ENCODE peak calls at places on chromosomes 6 and 20, in four cellular contexts. One of them, this sample, is unnamed.

GRCh38 chr20:8432435-8433148 is 300.5 kb downstream of the PLCB1 start:
- DNase-seq in breast epithelium: no peak
- DNase-seq in H1: no peak
- DNase-seq in HepG2: no peak
- DNase-seq in this sample: no peak

GRCh38 chr20:14336667-14337066 is 745 bp downstream of the FLRT3 start:
- DNase-seq in breast epithelium: no peak
- DNase-seq in H1: no peak
- DNase-seq in HepG2: peak; percentile 12
- DNase-seq in this sample: no peak

GRCh38 chr6:52133326-52133725 is 45.9 kb upstream of the PKHD1 start:
- DNase-seq in breast epithelium: no peak
- DNase-seq in H1: no peak
- DNase-seq in HepG2: no peak
- DNase-seq in this sample: no peak

GRCh38 chr6:141110486-141110885 is 1022.2 kb upstream of the GJE1 start:
- DNase-seq in breast epithelium: no peak
- DNase-seq in H1: no peak
- DNase-seq in HepG2: no peak
- DNase-seq in this sample: no peak

GRCh38 chr6:72205500-72205899 is 319.1 kb downstream of the RIMS1 start:
- DNase-seq in breast epithelium: no peak
- DNase-seq in H1: no peak
- DNase-seq in HepG2: no peak
- DNase-seq in this sample: no peak

GRCh38 chr6:125611573-125612399 is 137.6 kb upstream of the HEY2 start:
- DNase-seq in breast epithelium: no peak
- DNase-seq in H1: no peak
- DNase-seq in HepG2: no peak
- DNase-seq in this sample: no peak

GRCh38 chr6:53735896-53736295 is 58.9 kb upstream of the LRRC1 start:
- DNase-seq in breast epithelium: no peak
- DNase-seq in H1: no peak
- DNase-seq in HepG2: no peak
- DNase-seq in this sample: no peak

GRCh38 chr6:17847203-17847602 is 140.2 kb downstream of the KIF13A start:
- DNase-seq in breast epithelium: no peak
- DNase-seq in H1: no peak
- DNase-seq in HepG2: no peak
- DNase-seq in this sample: no peak

DNA sequence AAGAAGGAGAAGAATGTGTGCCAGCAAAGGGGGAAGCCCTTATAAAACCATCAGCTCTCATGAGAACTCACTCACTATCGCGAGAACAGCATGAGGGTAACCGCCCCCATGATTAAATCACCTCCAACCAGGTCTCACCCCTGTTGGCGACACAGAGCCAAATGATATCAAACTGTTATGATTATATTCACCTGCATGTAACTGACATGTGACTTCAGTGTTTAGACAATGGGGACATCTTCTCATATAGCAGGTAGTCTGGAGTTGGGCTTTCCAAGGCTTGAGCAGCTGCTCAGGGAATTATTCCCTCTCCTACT is 115.2 kb downstream of the SASH1 start:
- DNase-seq in breast epithelium: no peak
- DNase-seq in H1: peak; percentile 23
- DNase-seq in HepG2: no peak
- DNase-seq in this sample: no peak
- H3K4me1 ChIP-seq in breast epithelium: peaks cover 12% of the 10 kb centered on the region
- H3K4me1 ChIP-seq in H1: no peaks in the 10 kb centered on the region
- H3K4me1 ChIP-seq in HepG2: peaks cover 11% of the 10 kb centered on the region
- H3K4me1 ChIP-seq in this sample: no peaks in the 10 kb centered on the region

DNA sequence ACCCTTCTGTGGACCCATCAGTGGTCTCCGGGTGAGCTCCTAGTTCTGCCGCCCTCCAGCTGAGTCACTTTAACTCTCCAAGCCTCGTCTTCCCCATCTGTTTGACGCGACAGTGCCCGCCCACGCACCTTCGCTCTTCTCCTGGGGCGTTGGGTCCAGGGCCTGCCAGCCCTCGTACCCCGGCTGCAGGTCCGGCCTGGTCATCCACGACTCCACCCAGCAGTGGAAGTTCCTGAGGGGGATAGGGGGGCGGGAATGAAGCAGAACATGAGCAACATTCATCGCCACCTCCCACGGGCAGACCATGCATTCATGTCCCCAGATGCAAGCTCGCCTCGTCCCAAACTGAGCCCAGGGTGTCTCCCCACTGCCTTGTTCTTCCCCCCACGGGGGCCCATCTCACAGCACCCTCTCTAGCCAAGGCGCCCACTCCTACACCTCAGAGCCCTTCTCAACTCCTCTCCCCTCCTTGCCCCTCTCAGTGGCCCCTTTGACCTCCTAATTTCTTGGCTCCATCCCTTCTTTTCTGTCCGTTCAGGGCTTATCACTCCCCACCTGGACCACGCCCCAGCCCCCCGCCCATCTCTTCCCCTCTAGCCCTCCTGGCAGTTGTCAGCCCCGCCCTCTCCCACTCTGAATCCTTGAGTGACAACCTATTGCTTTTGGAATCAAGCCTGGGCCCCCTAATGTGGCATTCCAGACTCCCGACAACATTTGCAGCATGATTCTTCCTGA is 23.7 kb downstream of the TGM2 start:
- DNase-seq in breast epithelium: no peak
- DNase-seq in H1: no peak
- DNase-seq in HepG2: no peak
- DNase-seq in this sample: no peak
- TF ChIP-seq POLR2AphosphoS5 in breast epithelium: no peak
- TF ChIP-seq POLR2AphosphoS5 in H1: no peak
- TF ChIP-seq POLR2AphosphoS5 in HepG2: no peak
- TF ChIP-seq POLR2AphosphoS5 in this sample: no peak

GRCh38 chr6:144651219-144651618 is 366.1 kb downstream of the UTRN start:
- DNase-seq in breast epithelium: no peak
- DNase-seq in H1: no peak
- DNase-seq in HepG2: no peak
- DNase-seq in this sample: no peak
- H3K4me1 ChIP-seq in breast epithelium: no peaks in the 10 kb centered on the region
- H3K4me1 ChIP-seq in H1: peaks cover 10% of the 10 kb centered on the region
- H3K4me1 ChIP-seq in HepG2: peaks cover 100% of the 10 kb centered on the region
- H3K4me1 ChIP-seq in this sample: no peaks in the 10 kb centered on the region

GRCh38 chr6:158819213-158819976 is at the start of gene EZR:
- DNase-seq in breast epithelium: peak; percentile 80
- DNase-seq in H1: peak; percentile 86
- DNase-seq in HepG2: peak; percentile 59
- DNase-seq in this sample: peak; percentile 86
- TF ChIP-seq POLR2AphosphoS5 in breast epithelium: peak; percentile 82
- TF ChIP-seq POLR2AphosphoS5 in H1: peak; percentile 83
- TF ChIP-seq POLR2AphosphoS5 in HepG2: peak; percentile 75
- TF ChIP-seq POLR2AphosphoS5 in this sample: peak; percentile 91

GRCh38 chr6:34391711-34392496 is 565 bp downstream of the NUDT3 start:
- DNase-seq in breast epithelium: peak; percentile 56
- DNase-seq in H1: peak; percentile 84
- DNase-seq in HepG2: peak; percentile 54
- DNase-seq in this sample: peak; percentile 55

GRCh38 chr6:34390531-34391013 is 1.9 kb downstream of the NUDT3 start:
- DNase-seq in breast epithelium: no peak
- DNase-seq in H1: no peak
- DNase-seq in HepG2: no peak
- DNase-seq in this sample: no peak

GRCh38 chr6:34389034-34389433 is 3.4 kb downstream of the NUDT3 start:
- DNase-seq in breast epithelium: no peak
- DNase-seq in H1: no peak
- DNase-seq in HepG2: no peak
- DNase-seq in this sample: no peak

GRCh38 chr6:34392497-34393190 is at the start of gene NUDT3:
- DNase-seq in breast epithelium: peak; percentile 88
- DNase-seq in H1: peak; percentile 96
- DNase-seq in HepG2: peak; percentile 92
- DNase-seq in this sample: peak; percentile 95

GRCh38 chr6:34391023-34391485 is 1.4 kb downstream of the NUDT3 start:
- DNase-seq in breast epithelium: no peak
- DNase-seq in H1: no peak
- DNase-seq in HepG2: peak; percentile 85
- DNase-seq in this sample: no peak
- H3K4me1 ChIP-seq in breast epithelium: no peaks in the 10 kb centered on the region
- H3K4me1 ChIP-seq in H1: peaks cover 6% of the 10 kb centered on the region
- H3K4me1 ChIP-seq in HepG2: peaks cover 50% of the 10 kb centered on the region
- H3K4me1 ChIP-seq in this sample: peaks cover 36% of the 10 kb centered on the region

GRCh38 chr20:52965819-52966218 is 6.3 kb upstream of the TSHZ2 start:
- DNase-seq in breast epithelium: no peak
- DNase-seq in H1: no peak
- DNase-seq in HepG2: no peak
- DNase-seq in this sample: no peak

GRCh38 chr20:52962183-52962582 is 10.0 kb upstream of the TSHZ2 start:
- DNase-seq in breast epithelium: no peak
- DNase-seq in H1: no peak
- DNase-seq in HepG2: no peak
- DNase-seq in this sample: no peak

DNA sequence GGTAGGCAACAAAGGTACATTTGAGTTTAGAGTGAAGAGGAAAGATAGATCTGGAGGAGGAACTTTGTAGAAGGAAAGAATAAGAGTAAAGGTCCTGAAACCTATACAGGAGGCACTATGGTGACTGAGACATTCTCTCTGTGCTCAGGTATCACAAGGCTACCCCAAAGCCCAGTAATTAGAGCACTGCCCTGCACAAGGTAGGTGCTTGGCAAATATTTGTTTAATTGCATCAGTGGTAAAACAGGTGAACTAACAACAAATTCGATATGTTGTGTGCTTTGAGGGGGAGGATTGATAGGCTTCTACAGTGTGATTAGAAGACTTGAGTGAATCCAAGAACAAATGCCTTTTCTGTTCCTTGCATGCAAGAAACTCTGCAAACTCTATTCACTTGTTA is 6.8 kb upstream of the TSHZ2 start:
- DNase-seq in breast epithelium: no peak
- DNase-seq in H1: no peak
- DNase-seq in HepG2: no peak
- DNase-seq in this sample: no peak
- TF ChIP-seq POLR2AphosphoS5 in breast epithelium: no peak
- TF ChIP-seq POLR2AphosphoS5 in H1: no peak
- TF ChIP-seq POLR2AphosphoS5 in HepG2: no peak
- TF ChIP-seq POLR2AphosphoS5 in this sample: no peak

GRCh38 chr6:168223150-168223549 is 96.4 kb downstream of the DACT2 start:
- DNase-seq in breast epithelium: no peak
- DNase-seq in H1: no peak
- DNase-seq in HepG2: no peak
- DNase-seq in this sample: no peak
- H3K4me1 ChIP-seq in breast epithelium: peaks cover 7% of the 10 kb centered on the region
- H3K4me1 ChIP-seq in H1: peaks cover 21% of the 10 kb centered on the region
- H3K4me1 ChIP-seq in HepG2: peaks cover 13% of the 10 kb centered on the region
- H3K4me1 ChIP-seq in this sample: peaks cover 16% of the 10 kb centered on the region